ENCODE peak calls at places on chromosomes 13 and 19, in ten cellular contexts. Q is GM23338, Y is Caco-2, A is kidney, T is GM23248, U is lower lobe of right lung, M is colonic mucosa, E is neural progenitor cell, I is thoracic aorta, C is heart left ventricle. B is an unnamed sample.

GRCh38 chr13:46679369-46680180 is 117.4 kb downstream of the ESD start:
- DNase-seq in Q (no peak), Y (no peak), A (no peak), T (peak; percentile 87), U (no peak), M (no peak), E (peak; percentile 39), I (no peak), C (no peak), B (peak; percentile 88)

GRCh38 chr13:79724348-79725103 is 243.6 kb downstream of the NDFIP2 start:
- DNase-seq in Q (no peak), Y (peak; percentile 67), A (no peak), T (no peak), U (no peak), M (peak; percentile 44), E (no peak), I (no peak), C (no peak), B (no peak)

GRCh38 chr19:31676271-31677004 is 327.2 kb upstream of the TSHZ3 start:
- DNase-seq in Q (peak; percentile 71), Y (peak; percentile 26), A (no peak), T (peak; percentile 5), U (no peak), M (no peak), E (peak; percentile 46), I (no peak), C (no peak), B (no peak)

GRCh38 chr13:113903361-113903760 is 39.5 kb upstream of the GAS6 start:
- DNase-seq in Q (no peak), Y (no peak), A (no peak), T (peak; percentile 93), U (no peak), M (peak; percentile 18), E (no peak), I (peak; percentile 41), C (no peak), B (peak; percentile 88)

GRCh38 chr13:38763446-38764381 is 76.8 kb downstream of the FREM2 start:
- DNase-seq in Q (peak; percentile 85), Y (peak; percentile 70), A (no peak), T (peak; percentile 66), U (no peak), M (no peak), E (peak; percentile 81), I (no peak), C (no peak), B (peak; percentile 44)

GRCh38 chr13:97810152-97810551 is 143.3 kb upstream of the IPO5 start:
- DNase-seq in Q (peak; percentile 34), Y (peak; percentile 32), A (no peak), T (peak; percentile 51), U (no peak), M (no peak), E (peak; percentile 15), I (no peak), C (no peak), B (no peak)

GRCh38 chr13:19658831-19659230 is 25.4 kb downstream of the MPHOSPH8 start:
- DNase-seq in Q (no peak), Y (no peak), A (no peak), T (no peak), U (no peak), M (no peak), E (no peak), I (no peak), C (no peak), B (no peak)

GRCh38 chr13:107586216-107586615 is 629.1 kb downstream of the LIG4 start:
- DNase-seq in Q (no peak), Y (no peak), A (no peak), T (peak; percentile 86), U (no peak), M (no peak), E (no peak), I (no peak), C (no peak), B (no peak)

GRCh38 chr13:32165791-32166190 is 134.2 kb downstream of the FRY start:
- DNase-seq in Q (no peak), Y (peak; percentile 20), A (no peak), T (no peak), U (peak; percentile 47), M (no peak), E (no peak), I (no peak), C (peak; percentile 74), B (peak; percentile 31)

GRCh38 chr19:47096721-47097120 is 16.9 kb downstream of the ZC3H4 start:
- DNase-seq in Q (no peak), Y (no peak), A (no peak), T (no peak), U (no peak), M (peak; percentile 51), E (no peak), I (no peak), C (no peak), B (no peak)

GRCh38 chr19:38660724-38661123 is 13.3 kb downstream of the ACTN4 start:
- DNase-seq in Q (no peak), Y (no peak), A (no peak), T (no peak), U (no peak), M (no peak), E (no peak), I (no peak), C (no peak), B (peak; percentile 44)

GRCh38 chr19:16371540-16371986 is 46.9 kb downstream of the KLF2 start:
- DNase-seq in Q (no peak), Y (no peak), A (peak; percentile 91), T (no peak), U (peak; percentile 88), M (peak; percentile 85), E (no peak), I (no peak), C (peak; percentile 71), B (no peak)

GRCh38 chr13:28744091-28744536 is 25.3 kb upstream of the SLC46A3 start:
- DNase-seq in Q (peak; percentile 44), Y (no peak), A (no peak), T (peak; percentile 66), U (no peak), M (no peak), E (no peak), I (no peak), C (no peak), B (no peak)

GRCh38 chr19:17677002-17677401 is 11.2 kb downstream of the UNC13A start:
- DNase-seq in Q (peak; percentile 67), Y (no peak), A (no peak), T (no peak), U (no peak), M (no peak), E (peak; percentile 41), I (no peak), C (no peak), B (no peak)

GRCh38 chr13:26664942-26665341 is 95.6 kb downstream of the GPR12 start:
- DNase-seq in Q (no peak), Y (no peak), A (no peak), T (no peak), U (no peak), M (no peak), E (no peak), I (no peak), C (no peak), B (no peak)

GRCh38 chr19:54518844-54519243 is 16.2 kb downstream of the LAIR2 start:
- DNase-seq in Q (no peak), Y (no peak), A (no peak), T (no peak), U (no peak), M (no peak), E (no peak), I (no peak), C (no peak), B (no peak)

GRCh38 chr13:52053460-52053859 is 29.0 kb downstream of the UTP14C start:
- DNase-seq in Q (peak; percentile 13), Y (no peak), A (no peak), T (no peak), U (no peak), M (no peak), E (no peak), I (no peak), C (no peak), B (no peak)

GRCh38 chr13:111399776-111400505 is 79.5 kb downstream of the TEX29 start:
- DNase-seq in Q (no peak), Y (no peak), A (no peak), T (no peak), U (no peak), M (no peak), E (no peak), I (no peak), C (peak; percentile 7), B (no peak)

GRCh38 chr13:114161644-114162532 is 17.2 kb upstream of the CFAP97D2 start:
- DNase-seq in Q (no peak), Y (no peak), A (peak; percentile 87), T (peak; percentile 70), U (peak; percentile 78), M (peak; percentile 82), E (no peak), I (no peak), C (peak; percentile 52), B (peak; percentile 93)

GRCh38 chr19:9970481-9970880 is 34.2 kb upstream of the OLFM2 start:
- DNase-seq in Q (no peak), Y (no peak), A (no peak), T (no peak), U (no peak), M (no peak), E (no peak), I (no peak), C (no peak), B (no peak)
- H3K4me1 ChIP-seq in Q (peaks cover 10% of the 10 kb centered on the region), Y (no peaks in the 10 kb centered on the region), A (no peaks in the 10 kb centered on the region), T (no peaks in the 10 kb centered on the region), U (no peaks in the 10 kb centered on the region), M (no peaks in the 10 kb centered on the region), E (no peaks in the 10 kb centered on the region), I (no peaks in the 10 kb centered on the region), C (no peaks in the 10 kb centered on the region), B (no peaks in the 10 kb centered on the region)

DNA sequence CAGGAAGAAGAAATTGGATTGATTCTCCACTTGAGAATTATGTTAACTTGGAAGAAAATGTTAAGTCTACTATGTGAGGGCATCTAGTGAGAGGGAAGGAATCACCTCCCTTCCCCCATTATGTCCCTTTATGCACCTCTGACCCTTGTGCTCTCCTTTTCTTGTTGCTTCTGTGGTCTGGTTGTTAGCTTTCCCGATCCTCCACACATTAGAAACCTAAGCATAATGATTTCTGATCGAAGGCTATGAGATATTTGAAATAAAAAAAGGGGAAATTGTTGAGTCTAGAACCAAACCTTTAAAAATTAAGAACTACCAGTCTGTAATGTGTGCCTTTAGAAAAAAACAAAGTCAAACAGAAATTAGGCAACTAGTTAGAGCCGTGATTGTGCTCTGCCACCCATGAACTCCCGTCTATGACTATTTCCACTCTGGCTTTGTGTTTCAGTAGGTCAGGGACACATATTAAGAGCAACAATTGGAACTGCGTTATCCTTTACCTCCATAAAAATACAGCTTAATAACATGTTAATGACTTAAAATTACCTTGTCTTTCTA is 463 bp upstream of the GPC6 start:
- DNase-seq in Q (no peak), Y (no peak), A (no peak), T (no peak), U (no peak), M (no peak), E (no peak), I (no peak), C (no peak), B (peak; percentile 8)
- H3K4me3 ChIP-seq in Q (peak overlapping the region; percentile 62), Y (no peak overlapping the region), A (peak overlapping the region; percentile 64), T (peak overlapping the region; percentile 83), U (peak overlapping the region; percentile 57), M (no peak overlapping the region), E (peak overlapping the region; percentile 74), I (peak overlapping the region; percentile 81), C (peak overlapping the region; percentile 65), B (peak overlapping the region; percentile 82)

GRCh38 chr19:5943623-5944022 is 29.6 kb downstream of the CAPS start:
- DNase-seq in Q (no peak), Y (no peak), A (no peak), T (peak; percentile 54), U (no peak), M (no peak), E (no peak), I (no peak), C (no peak), B (no peak)
- H3K4me1 ChIP-seq in Q (peaks cover 3% of the 10 kb centered on the region), Y (no peaks in the 10 kb centered on the region), A (peaks cover 3% of the 10 kb centered on the region), T (peaks cover 11% of the 10 kb centered on the region), U (peaks cover 28% of the 10 kb centered on the region), M (no peaks in the 10 kb centered on the region), E (peaks cover 15% of the 10 kb centered on the region), I (peaks cover 23% of the 10 kb centered on the region), C (peaks cover 15% of the 10 kb centered on the region), B (peaks cover 14% of the 10 kb centered on the region)

GRCh38 chr19:34135401-34135800 is 36.9 kb upstream of the LSM14A start:
- DNase-seq in Q (no peak), Y (no peak), A (no peak), T (no peak), U (no peak), M (no peak), E (no peak), I (no peak), C (no peak), B (no peak)
- H3K4me3 ChIP-seq in Q (peak overlapping the region; percentile 93), Y (no peak overlapping the region), A (peak overlapping the region; percentile 79), T (no peak overlapping the region), U (peak overlapping the region; percentile 71), M (no peak overlapping the region), E (peak overlapping the region; percentile 55), I (peak overlapping the region; percentile 77), C (no peak overlapping the region), B (no peak overlapping the region)